ENCODE peak calls at places on chromosomes 12 and 14, in ten cellular contexts. U is astrocyte of the spinal cord; O is activated T-helper 1 cell treated with anti-CD3 and anti-CD28 coated beads, Interleukin-2, amount 50 U/mL, for 16 hours; I is myocyte; M is glutamatergic neuron; B is SW480; G is ACHN; D is occipital lobe; A is activated CD4-positive, alpha-beta T cell treated with anti-CD3 and anti-CD28 coated beads, Interleukin-2, amount 10 ng/mL, durations not matched to agents 7 days and 5 days; S is heart right ventricle. E is an unnamed sample.

GRCh38 chr14:38855513-38855912 is 247.5 kb downstream of the SEC23A start:
- DNase-seq in U (no peak), O (no peak), I (no peak), M (no peak), B (no peak), G (no peak), D (no peak), A (no peak), S (no peak), E (no peak)

GRCh38 chr12:109818900-109819500 is 14.2 kb downstream of the TRPV4 start:
- DNase-seq in U (no peak), O (no peak), I (no peak), M (no peak), B (peak), G (no peak), D (no peak), A (no peak), S (no peak), E (no peak)

GRCh38 chr12:21371050-21371449 is 1.7 kb upstream of the IAPP start:
- DNase-seq in U (no peak), O (no peak), I (no peak), M (no peak), B (no peak), G (no peak), D (no peak), A (no peak), S (no peak), E (peak)

GRCh38 chr14:67806228-67806627 is 10.2 kb downstream of the ZFYVE26 start:
- DNase-seq in U (no peak), O (no peak), I (no peak), M (no peak), B (no peak), G (no peak), D (peak), A (no peak), S (no peak), E (no peak)

GRCh38 chr12:77645966-77646598 is 184.6 kb upstream of the NAV3 start:
- DNase-seq in U (no peak), O (no peak), I (no peak), M (no peak), B (no peak), G (no peak), D (no peak), A (no peak), S (no peak), E (no peak)

GRCh38 chr14:29216316-29216715 is 449.7 kb downstream of the FOXG1 start:
- DNase-seq in U (no peak), O (no peak), I (no peak), M (no peak), B (no peak), G (no peak), D (no peak), A (no peak), S (no peak), E (no peak)

GRCh38 chr12:112149596-112149995 is 24.2 kb downstream of the TRAFD1 start:
- DNase-seq in U (no peak), O (no peak), I (no peak), M (no peak), B (no peak), G (no peak), D (no peak), A (no peak), S (no peak), E (no peak)

GRCh38 chr14:69320581-69321365 is 60.8 kb downstream of the GALNT16 start:
- DNase-seq in U (no peak), O (no peak), I (no peak), M (no peak), B (no peak), G (no peak), D (no peak), A (no peak), S (no peak), E (no peak)

GRCh38 chr14:75184447-75184846 is 8.0 kb upstream of the TMED10 start:
- DNase-seq in U (peak), O (no peak), I (peak), M (no peak), B (no peak), G (no peak), D (no peak), A (no peak), S (no peak), E (no peak)

GRCh38 chr12:132075026-132075713 is 68.9 kb downstream of the DDX51 start:
- DNase-seq in U (no peak), O (no peak), I (no peak), M (no peak), B (no peak), G (peak), D (no peak), A (no peak), S (no peak), E (no peak)

GRCh38 chr14:66174453-66174891 is 311.7 kb upstream of the CCDC196 start:
- DNase-seq in U (no peak), O (no peak), I (no peak), M (no peak), B (no peak), G (no peak), D (no peak), A (no peak), S (no peak), E (no peak)

GRCh38 chr14:44112774-44113460 is 394.2 kb downstream of the FSCB start:
- DNase-seq in U (no peak), O (no peak), I (no peak), M (no peak), B (no peak), G (peak), D (no peak), A (no peak), S (no peak), E (no peak)

GRCh38 chr14:67853748-67854147 is 34.2 kb downstream of the RAD51B start:
- DNase-seq in U (no peak), O (no peak), I (no peak), M (no peak), B (no peak), G (no peak), D (no peak), A (no peak), S (no peak), E (no peak)

GRCh38 chr12:19234171-19234704 is 104.7 kb downstream of the PLEKHA5 start:
- DNase-seq in U (no peak), O (no peak), I (no peak), M (no peak), B (no peak), G (no peak), D (no peak), A (no peak), S (no peak), E (no peak)

GRCh38 chr14:94028450-94028826 is 2.3 kb downstream of the OTUB2 start:
- DNase-seq in U (peak), O (no peak), I (no peak), M (no peak), B (peak), G (no peak), D (no peak), A (no peak), S (no peak), E (peak)

GRCh38 chr14:106491851-106492250 is 965.5 kb downstream of the TMEM121 start:
- DNase-seq in U (no peak), O (no peak), I (no peak), M (no peak), B (no peak), G (peak), D (no peak), A (no peak), S (no peak), E (peak)

GRCh38 chr14:80850197-80850814 is 91.2 kb downstream of the CEP128 start:
- DNase-seq in U (peak), O (no peak), I (peak), M (no peak), B (peak), G (peak), D (no peak), A (no peak), S (no peak), E (peak)

GRCh38 chr14:56686416-56686815 is 106.8 kb downstream of the TMEM260 start:
- DNase-seq in U (no peak), O (no peak), I (no peak), M (peak), B (no peak), G (no peak), D (no peak), A (no peak), S (peak), E (no peak)

GRCh38 chr12:125431516-125431915 is 366.3 kb downstream of the AACS start:
- DNase-seq in U (no peak), O (no peak), I (no peak), M (no peak), B (no peak), G (no peak), D (no peak), A (no peak), S (no peak), E (no peak)

GRCh38 chr14:53032161-53032803 is 81.4 kb upstream of the FERMT2 start:
- DNase-seq in U (peak), O (no peak), I (peak), M (no peak), B (no peak), G (peak), D (no peak), A (no peak), S (no peak), E (no peak)

GRCh38 chr14:103597623-103598372 is 31.2 kb upstream of the KLC1 start:
- DNase-seq in U (peak), O (no peak), I (peak), M (no peak), B (peak), G (peak), D (peak), A (no peak), S (no peak), E (no peak)

GRCh38 chr14:61347771-61348443 is 26.5 kb downstream of the PRKCH start:
- DNase-seq in U (no peak), O (no peak), I (peak), M (no peak), B (no peak), G (no peak), D (no peak), A (no peak), S (no peak), E (no peak)

GRCh38 chr12:111761099-111761498 is 5.6 kb upstream of the ALDH2 start:
- DNase-seq in U (no peak), O (no peak), I (no peak), M (no peak), B (no peak), G (no peak), D (no peak), A (no peak), S (no peak), E (no peak)

GRCh38 chr14:40417777-40418401 is 985.7 kb upstream of the FBXO33 start:
- DNase-seq in U (no peak), O (no peak), I (no peak), M (peak), B (peak), G (peak), D (no peak), A (peak), S (no peak), E (peak)

GRCh38 chr14:85531594-85532391 is 1.8 kb downstream of the FLRT2 start:
- DNase-seq in U (peak), O (no peak), I (peak), M (peak), B (no peak), G (no peak), D (peak), A (peak), S (peak), E (no peak)

GRCh38 chr14:71021347-71022014 is 114.2 kb downstream of the PCNX1 start:
- DNase-seq in U (peak), O (no peak), I (peak), M (no peak), B (peak), G (peak), D (no peak), A (no peak), S (no peak), E (no peak)

GRCh38 chr14:57526942-57527341 is 33.3 kb upstream of the CCDC198 start:
- DNase-seq in U (no peak), O (no peak), I (no peak), M (no peak), B (no peak), G (no peak), D (no peak), A (no peak), S (no peak), E (no peak)

GRCh38 chr12:120402217-120402616 is 33.3 kb upstream of the MSI1 start:
- DNase-seq in U (peak), O (no peak), I (no peak), M (peak), B (no peak), G (no peak), D (no peak), A (no peak), S (no peak), E (no peak)

GRCh38 chr12:126860210-126860609 is 1406.8 kb upstream of the TMEM132C start:
- DNase-seq in U (no peak), O (no peak), I (no peak), M (no peak), B (no peak), G (no peak), D (no peak), A (no peak), S (no peak), E (no peak)

GRCh38 chr12:124513297-124513867 is 54.0 kb downstream of the NCOR2 start:
- DNase-seq in U (no peak), O (no peak), I (no peak), M (no peak), B (no peak), G (no peak), D (no peak), A (no peak), S (no peak), E (peak)